ENCODE peak calls at places on chromosomes 11 and 22, in eight cellular contexts. A is hippocampal formation; Z is astrocyte of the spinal cord; F is thoracic aorta; M is activated CD4-positive, alpha-beta T cell treated with anti-CD3 and anti-CD28 coated beads for 24 hours; N is osteocyte; J is naive thymus-derived CD4-positive, alpha-beta T cell; I is AG08395. L is an unnamed sample.

GRCh38 chr11:77276271-77276670 is 25.2 kb downstream of the GDPD4 start:
- DNase-seq in A (no peak), F (no peak), I (no peak), N (no peak), M (no peak), J (no peak), Z (no peak), L (no peak)

GRCh38 chr11:19664896-19665548 is 47.6 kb upstream of the NAV2 start:
- DNase-seq in A (peak), Z (no peak), M (no peak), N (no peak), I (peak), J (no peak), F (no peak), L (no peak)

GRCh38 chr11:90836031-90836430 is 613.2 kb upstream of the CHORDC1 start:
- DNase-seq in F (no peak), A (no peak), J (no peak), N (no peak), I (no peak), M (no peak), Z (no peak), L (no peak)

GRCh38 chr22:27501191-27501936 is 300.2 kb downstream of the MN1 start:
- DNase-seq in A (no peak), I (no peak), F (no peak), Z (no peak), M (no peak), J (no peak), N (no peak), L (no peak)

GRCh38 chr11:126024143-126024542 is 38.5 kb downstream of the CDON start:
- DNase-seq in F (no peak), A (no peak), M (no peak), J (no peak), N (no peak), I (peak), Z (no peak), L (no peak)

GRCh38 chr11:13970986-13971385 is 8.5 kb downstream of the SPON1 start:
- DNase-seq in I (peak), M (no peak), N (no peak), A (no peak), F (no peak), J (no peak), Z (no peak), L (no peak)

GRCh38 chr11:67491276-67492068 is 8.6 kb downstream of the AIP start:
- DNase-seq in Z (no peak), M (no peak), A (no peak), I (no peak), N (no peak), F (no peak), J (no peak), L (no peak)

GRCh38 chr11:119518746-119519382 is 95.9 kb upstream of the THY1 start:
- DNase-seq in J (no peak), M (no peak), F (no peak), Z (peak), I (no peak), N (no peak), A (no peak), L (no peak)

GRCh38 chr11:35688023-35688422 is 25.4 kb downstream of the TRIM44 start:
- DNase-seq in N (no peak), M (no peak), A (no peak), Z (no peak), F (no peak), I (peak), J (no peak), L (no peak)

GRCh38 chr11:46489668-46490560 is 98.3 kb upstream of the CHRM4 start:
- DNase-seq in J (no peak), Z (peak), M (no peak), N (no peak), I (peak), A (no peak), F (no peak), L (peak)

GRCh38 chr22:29152045-29152380 is 53.7 kb upstream of the EMID1 start:
- DNase-seq in A (no peak), J (no peak), N (no peak), M (no peak), F (no peak), Z (no peak), I (no peak), L (no peak)

GRCh38 chr11:126422446-126422845 is 67.0 kb downstream of the ST3GAL4 start:
- DNase-seq in A (no peak), N (no peak), F (no peak), I (no peak), Z (no peak), M (no peak), J (no peak), L (no peak)

GRCh38 chr11:121829159-121829643 is 286.8 kb downstream of the BLID start:
- DNase-seq in F (peak), J (no peak), Z (peak), A (no peak), I (peak), N (no peak), M (no peak), L (no peak)

GRCh38 chr11:75635009-75635909 is 33.6 kb downstream of the MAP6 start:
- DNase-seq in I (peak), J (no peak), A (no peak), M (no peak), N (no peak), Z (peak), F (peak), L (no peak)

GRCh38 chr11:124793466-124794278 is 6.5 kb downstream of the MSANTD2 start:
- DNase-seq in I (peak), M (no peak), N (no peak), A (no peak), J (no peak), Z (peak), F (no peak), L (peak)

GRCh38 chr11:104645276-104646018 is 252.8 kb downstream of the CASP12 start:
- DNase-seq in I (no peak), Z (no peak), J (no peak), F (no peak), N (no peak), M (no peak), A (no peak), L (no peak)

GRCh38 chr11:16603890-16604783 is 134.3 kb upstream of the C11orf58 start:
- DNase-seq in Z (peak), N (no peak), J (no peak), F (no peak), I (no peak), A (no peak), M (no peak), L (no peak)

GRCh38 chr11:94134651-94135512 is 6.2 kb downstream of the PANX1 start:
- DNase-seq in J (no peak), N (no peak), A (peak), Z (peak), I (peak), F (peak), M (peak), L (no peak)

GRCh38 chr11:121503056-121503455 is 50.3 kb upstream of the SORL1-AS1 start:
- DNase-seq in M (no peak), F (no peak), Z (no peak), I (no peak), J (no peak), A (no peak), N (no peak), L (no peak)

GRCh38 chr22:23054531-23055257 is 15.6 kb upstream of the GNAZ start:
- DNase-seq in M (no peak), I (no peak), J (no peak), F (no peak), Z (no peak), N (peak), A (no peak), L (no peak)

GRCh38 chr11:66338276-66339162 is 2.3 kb upstream of the RIN1 start:
- DNase-seq in A (no peak), Z (no peak), J (no peak), N (no peak), F (no peak), I (no peak), M (no peak), L (no peak)

GRCh38 chr22:46068908-46069481 is 81.3 kb upstream of the PPARA start:
- DNase-seq in I (peak), Z (peak), M (no peak), A (no peak), F (no peak), J (no peak), N (no peak), L (no peak)

GRCh38 chr22:21102659-21103267 is 57.0 kb downstream of the LRRC74B start:
- DNase-seq in J (peak), M (peak), N (peak), F (peak), I (peak), A (peak), Z (peak), L (peak)

GRCh38 chr11:128890543-128891409 is at the start of gene KCNJ5:
- DNase-seq in Z (no peak), M (no peak), N (no peak), J (no peak), F (no peak), A (no peak), I (peak), L (no peak)

GRCh38 chr11:26849009-26849408 is 127.1 kb upstream of the SLC5A12 start:
- DNase-seq in M (no peak), N (no peak), F (no peak), J (no peak), A (no peak), I (no peak), Z (no peak), L (no peak)

GRCh38 chr22:20003304-20003703 is 13.3 kb downstream of the ARVCF start:
- DNase-seq in A (no peak), I (no peak), F (no peak), N (no peak), M (no peak), Z (no peak), J (no peak), L (no peak)

GRCh38 chr11:123741159-123741951 is at the start of gene ZNF202:
- DNase-seq in Z (peak), F (peak), M (peak), I (peak), N (peak), A (peak), J (peak), L (peak)

GRCh38 chr11:21495879-21496278 is 697.0 kb upstream of the ANO5 start:
- DNase-seq in Z (no peak), F (no peak), M (no peak), N (no peak), J (no peak), I (no peak), A (no peak), L (no peak)

GRCh38 chr22:24407884-24408283 is 19.5 kb upstream of the ADORA2A start:
- DNase-seq in A (no peak), J (no peak), N (no peak), M (no peak), I (no peak), F (no peak), Z (no peak), L (no peak)

GRCh38 chr11:125114518-125114917 is 3.1 kb upstream of the TMEM218 start:
- DNase-seq in F (no peak), I (no peak), Z (no peak), M (no peak), A (no peak), J (no peak), N (no peak), L (no peak)

GRCh38 chr11:133919330-133920108 is 37.2 kb downstream of the IGSF9B start:
- DNase-seq in M (no peak), N (no peak), J (no peak), F (no peak), A (no peak), Z (no peak), I (no peak), L (no peak)

GRCh38 chr11:92125316-92125715 is 99.3 kb upstream of the FAT3 start:
- DNase-seq in J (no peak), N (no peak), Z (no peak), M (no peak), I (no peak), F (no peak), A (no peak), L (no peak)

GRCh38 chr11:68828155-68828931 is 13.4 kb downstream of the CPT1A start:
- DNase-seq in I (no peak), N (no peak), F (no peak), A (peak), M (no peak), J (no peak), Z (no peak), L (no peak)

GRCh38 chr11:5737091-5737490 is 843 bp downstream of the OR56B1 start:
- DNase-seq in F (no peak), Z (peak), I (no peak), A (no peak), N (no peak), M (no peak), J (no peak), L (no peak)

L was measured in central memory CD4-positive, alpha-beta T cell.